ENCODE peak calls at places on chromosome 1, in five cellular contexts. M, U, X, G and S are unnamed samples.

GRCh38 chr1:39387452-39387851 is 104.0 kb upstream of the BMP8A start:
- DNase-seq in M (peak; percentile 92), U (no peak), G (no peak), X (peak; percentile 57), S (no peak)

GRCh38 chr1:220956861-220957605 is 77.8 kb downstream of the HLX start:
- DNase-seq in G (no peak), U (no peak), X (peak; percentile 55), M (peak; percentile 96), S (no peak)

GRCh38 chr1:40980453-40981121 is 1.1 kb downstream of the CTPS1 start:
- DNase-seq in X (peak; percentile 46), M (peak; percentile 61), G (peak; percentile 55), U (peak; percentile 51), S (peak; percentile 39)

GRCh38 chr1:55140137-55140536 is 75.0 kb downstream of the USP24 start:
- DNase-seq in U (no peak), M (no peak), G (no peak), X (no peak), S (no peak)

GRCh38 chr1:172581779-172582178 is 48.8 kb downstream of the SUCO start:
- DNase-seq in U (no peak), G (no peak), X (no peak), M (peak; percentile 14), S (no peak)

GRCh38 chr1:103108525-103109150 is 316 bp upstream of the COL11A1 start:
- DNase-seq in G (no peak), U (no peak), M (peak; percentile 2), X (no peak), S (no peak)

GRCh38 chr1:182863940-182864339 is 24.8 kb downstream of the DHX9 start:
- DNase-seq in G (no peak), M (no peak), U (no peak), X (no peak), S (no peak)

GRCh38 chr1:64822621-64823020 is 77.7 kb downstream of the RAVER2 start:
- DNase-seq in X (no peak), M (peak; percentile 31), U (no peak), G (no peak), S (no peak)

GRCh38 chr1:67053535-67053784 is 488 bp downstream of the SLC35D1 start:
- DNase-seq in G (no peak), X (no peak), U (peak; percentile 64), M (peak; percentile 63), S (peak; percentile 41)

GRCh38 chr1:85654066-85654782 is 54.0 kb downstream of the ZNHIT6 start:
- DNase-seq in X (no peak), M (peak; percentile 61), G (no peak), U (no peak), S (no peak)

GRCh38 chr1:29896300-29896699 is 660.0 kb downstream of the PTPRU start:
- DNase-seq in X (no peak), U (no peak), G (no peak), M (no peak), S (no peak)

GRCh38 chr1:67645495-67646144 is 39.4 kb upstream of the GADD45A start:
- DNase-seq in M (peak; percentile 85), X (no peak), G (no peak), U (no peak), S (no peak)

GRCh38 chr1:10588640-10589039 is 113.9 kb downstream of the PEX14 start:
- DNase-seq in U (no peak), X (no peak), M (no peak), G (no peak), S (no peak)

GRCh38 chr1:153609585-153609907 is 3.4 kb downstream of the S100A16 start:
- DNase-seq in G (no peak), U (no peak), X (no peak), M (no peak), S (no peak)

GRCh38 chr1:240524356-240525071 is 87.4 kb downstream of the GREM2 start:
- DNase-seq in X (no peak), G (no peak), U (no peak), M (no peak), S (no peak)

GRCh38 chr1:114152211-114153050 is 1.2 kb downstream of the SYT6 start:
- DNase-seq in X (no peak), M (peak; percentile 21), G (peak; percentile 52), U (peak; percentile 45), S (no peak)

GRCh38 chr1:1680912-1681273 is 11.7 kb downstream of the SLC35E2B start:
- DNase-seq in G (no peak), U (no peak), X (no peak), M (no peak), S (no peak)

GRCh38 chr1:212161231-212161781 is 123.9 kb upstream of the PPP2R5A start:
- DNase-seq in M (peak; percentile 96), U (no peak), X (no peak), G (no peak), S (no peak)

GRCh38 chr1:8418301-8418700 is 100.4 kb downstream of the SLC45A1 start:
- DNase-seq in X (no peak), M (no peak), G (no peak), U (no peak), S (no peak)

GRCh38 chr1:203649551-203650011 is 22.9 kb downstream of the ATP2B4 start:
- DNase-seq in U (no peak), G (peak; percentile 26), M (peak; percentile 62), X (no peak), S (no peak)

GRCh38 chr1:44276901-44277300 is 63.6 kb downstream of the DMAP1 start:
- DNase-seq in X (no peak), U (no peak), M (peak; percentile 5), G (no peak), S (no peak)

GRCh38 chr1:104295516-104295915 is 545.8 kb downstream of the AMY1C start:
- DNase-seq in X (no peak), G (no peak), U (no peak), M (no peak), S (no peak)

GRCh38 chr1:192311281-192311680 is 5.5 kb upstream of the RGS21 start:
- DNase-seq in U (no peak), M (peak; percentile 9), X (no peak), G (no peak), S (no peak)

GRCh38 chr1:208997726-208998312 is 585.7 kb upstream of the CAMK1G start:
- DNase-seq in U (no peak), G (no peak), X (no peak), M (peak; percentile 46), S (no peak)

GRCh38 chr1:75392278-75392677 is 218.6 kb downstream of the SLC44A5 start:
- DNase-seq in M (no peak), U (no peak), G (no peak), X (no peak), S (no peak)

GRCh38 chr1:224700915-224701531 is 84.9 kb downstream of the CNIH3 start:
- DNase-seq in X (no peak), G (peak; percentile 56), U (no peak), M (no peak), S (no peak)

GRCh38 chr1:171265686-171266085 is 17.4 kb downstream of the FMO1 start:
- DNase-seq in G (no peak), M (no peak), X (no peak), U (no peak), S (no peak)

GRCh38 chr1:59046730-59047157 is 250.2 kb upstream of the FGGY start:
- DNase-seq in M (peak; percentile 30), U (no peak), X (no peak), G (peak; percentile 76), S (peak; percentile 6)

GRCh38 chr1:5751171-5751556 is 241.1 kb downstream of the NPHP4 start:
- DNase-seq in G (no peak), U (no peak), M (no peak), X (no peak), S (no peak)

GRCh38 chr1:168343566-168343965 is 62.9 kb downstream of the TBX19 start:
- DNase-seq in U (no peak), G (no peak), X (no peak), M (no peak), S (no peak)

GRCh38 chr1:40268211-40268610 is 10.2 kb downstream of the ZMPSTE24 start:
- DNase-seq in X (no peak), G (no peak), U (no peak), M (no peak), S (no peak)

GRCh38 chr1:231612393-231613089 is 14.0 kb upstream of the DISC1 start:
- DNase-seq in M (no peak), G (no peak), X (no peak), U (no peak), S (peak; percentile 45)

GRCh38 chr1:3651939-3652537 is at the start of gene TP73:
- DNase-seq in M (no peak), U (no peak), G (peak; percentile 88), X (peak; percentile 55), S (no peak)

GRCh38 chr1:16172964-16173446 is 17.1 kb upstream of the EPHA2 start:
- DNase-seq in G (no peak), X (no peak), U (no peak), M (peak; percentile 94), S (no peak)

GRCh38 chr1:53705446-53706096 is 33.4 kb downstream of the GLIS1 start:
- DNase-seq in M (no peak), X (no peak), U (no peak), G (no peak), S (no peak)

GRCh38 chr1:17922833-17923232 is 167.7 kb downstream of the ACTL8 start:
- DNase-seq in U (no peak), G (peak; percentile 30), M (peak; percentile 26), X (no peak), S (no peak)

GRCh38 chr1:177566495-177566894 is 395.7 kb downstream of the BRINP2 start:
- DNase-seq in G (no peak), M (no peak), X (no peak), U (no peak), S (no peak)

GRCh38 chr1:162349635-162350330 is 26.9 kb downstream of the SPATA46 start:
- DNase-seq in U (no peak), X (peak; percentile 82), G (no peak), M (peak; percentile 94), S (no peak)